ENCODE peak calls at places on chromosomes 12 and 14, in six cellular contexts. Z is breast epithelium; G is uterus; X is aorta; A is heart left ventricle; I is effector memory CD4-positive, alpha-beta T cell. U is an unnamed sample.
A peak's percentile ranks its signal among the peaks of the same experiment; 100 is the strongest.

GRCh38 chr12:68175566-68176033 is 16.1 kb upstream of the IFNG start:
- DNase-seq in A (no peak), I (peak; percentile 49), X (no peak), Z (no peak), G (no peak), U (no peak)

GRCh38 chr14:74988131-74988530 is 14.6 kb upstream of the EIF2B2 start:
- DNase-seq in Z (no peak), G (no peak), I (no peak), X (no peak), A (no peak), U (no peak)

GRCh38 chr12:121792607-121793500 is 634 bp downstream of the RHOF start:
- DNase-seq in Z (no peak), I (no peak), X (peak; percentile 67), A (peak; percentile 62), G (no peak), U (no peak)

GRCh38 chr12:127162902-127163301 is 1104.1 kb upstream of the TMEM132C start:
- DNase-seq in I (no peak), G (no peak), Z (no peak), A (no peak), X (no peak), U (no peak)

GRCh38 chr12:52496054-52496453 is 3.0 kb upstream of the KRT6A start:
- DNase-seq in Z (no peak), G (no peak), A (no peak), X (no peak), I (no peak), U (no peak)

GRCh38 chr12:18750087-18750486 is 12.2 kb downstream of the CAPZA3 start:
- DNase-seq in Z (no peak), I (no peak), A (no peak), X (no peak), G (no peak), U (no peak)

GRCh38 chr12:26891704-26892103 is 46.1 kb downstream of the INTS13 start:
- DNase-seq in G (no peak), A (no peak), X (no peak), I (no peak), Z (no peak), U (no peak)

GRCh38 chr12:132559652-132560420 is 50.5 kb downstream of the LRCOL1 start:
- DNase-seq in I (no peak), X (no peak), A (no peak), G (no peak), Z (no peak), U (no peak)

GRCh38 chr14:50795127-50795526 is 35.8 kb downstream of the NIN start:
- DNase-seq in I (no peak), G (no peak), Z (no peak), A (no peak), X (no peak), U (no peak)
- H3K4me1 ChIP-seq in I (peaks cover 7% of the 10 kb centered on the region), G (no peaks in the 10 kb centered on the region), Z (no peaks in the 10 kb centered on the region), A (peaks cover 6% of the 10 kb centered on the region), X (no peaks in the 10 kb centered on the region), U (no peaks in the 10 kb centered on the region)

GRCh38 chr14:64518229-64518628 is 13.7 kb downstream of the ZBTB1 start:
- DNase-seq in X (no peak), G (no peak), Z (no peak), I (no peak), A (no peak), U (no peak)
- H3K27ac ChIP-seq in X (no peak overlapping the region), G (no peak overlapping the region), Z (no peak overlapping the region), I (no peak overlapping the region), A (no peak overlapping the region), U (no peak overlapping the region)

DNA sequence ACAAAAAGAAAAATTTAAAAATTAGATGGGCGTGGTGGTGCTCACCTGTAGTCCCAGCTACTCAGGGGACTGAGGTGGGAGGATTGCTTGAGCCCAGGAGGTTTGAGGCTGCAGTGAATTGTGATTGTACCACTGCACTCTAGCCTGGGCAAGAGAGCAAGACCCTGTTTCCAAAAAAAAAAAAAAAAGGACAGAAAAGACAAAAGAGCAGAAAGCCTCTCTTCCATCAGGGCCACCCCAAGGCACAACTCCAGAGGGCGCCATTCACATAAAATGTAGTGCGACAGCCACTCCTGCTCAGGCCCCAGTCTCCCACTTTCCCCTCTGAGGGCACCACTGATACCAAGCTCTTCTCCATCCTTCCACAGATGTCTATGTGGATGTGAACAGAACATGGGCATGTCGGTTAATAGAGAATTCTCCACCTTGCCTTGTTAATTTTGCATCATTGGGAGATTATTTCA is 41.8 kb downstream of the DGLUCY start:
- DNase-seq in I (no peak), G (no peak), Z (no peak), X (no peak), A (no peak), U (no peak)
- H3K4me1 ChIP-seq in I (no peaks in the 10 kb centered on the region), G (no peaks in the 10 kb centered on the region), Z (peaks cover 4% of the 10 kb centered on the region), X (no peaks in the 10 kb centered on the region), A (peaks cover 23% of the 10 kb centered on the region), U (peaks cover 3% of the 10 kb centered on the region)

GRCh38 chr12:118145113-118145797 is 9.3 kb downstream of the PEBP1 start:
- DNase-seq in G (no peak), I (no peak), Z (no peak), A (no peak), X (no peak), U (no peak)
- H3K27ac ChIP-seq in G (no peak overlapping the region), I (no peak overlapping the region), Z (no peak overlapping the region), A (no peak overlapping the region), X (no peak overlapping the region), U (no peak overlapping the region)

GRCh38 chr12:76555226-76555767 is 4.3 kb downstream of the OSBPL8 start:
- DNase-seq in Z (no peak), A (no peak), G (no peak), I (no peak), X (no peak), U (no peak)
- H3K4me1 ChIP-seq in Z (no peaks in the 10 kb centered on the region), A (peaks cover 60% of the 10 kb centered on the region), G (peaks cover 7% of the 10 kb centered on the region), I (peaks cover 18% of the 10 kb centered on the region), X (no peaks in the 10 kb centered on the region), U (no peaks in the 10 kb centered on the region)

DNA sequence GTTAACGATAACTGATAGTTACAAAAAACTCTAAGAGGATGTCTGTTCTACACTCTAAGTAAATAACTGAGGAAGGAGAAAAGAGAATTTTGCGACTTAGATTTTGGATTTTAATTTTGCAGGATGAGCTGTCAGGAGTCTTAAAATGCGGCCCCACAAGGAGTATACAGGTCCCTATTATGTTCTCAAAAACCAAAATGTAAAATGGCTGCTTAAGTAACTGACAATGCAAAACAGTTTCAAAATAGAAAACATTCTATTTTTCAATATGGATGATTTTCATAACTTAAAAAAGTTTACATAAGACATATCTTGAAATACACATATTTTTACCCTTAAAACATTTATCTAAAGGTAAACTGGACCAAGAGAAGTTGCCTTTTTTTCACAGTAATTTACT is 2.6 kb downstream of the CD69 start:
- DNase-seq in A (no peak), X (no peak), G (no peak), I (no peak), Z (no peak), U (no peak)
- H3K27ac ChIP-seq in A (peak overlapping the region; percentile 90), X (no peak overlapping the region), G (no peak overlapping the region), I (peak overlapping the region; percentile 98), Z (no peak overlapping the region), U (no peak overlapping the region)

GRCh38 chr14:95254356-95254755 is 65.4 kb downstream of the CLMN start:
- DNase-seq in G (no peak), X (no peak), Z (no peak), I (no peak), A (no peak), U (no peak)

GRCh38 chr14:95252219-95252618 is 67.5 kb downstream of the CLMN start:
- DNase-seq in I (no peak), X (no peak), A (no peak), Z (no peak), G (no peak), U (no peak)

GRCh38 chr14:95255013-95255412 is 64.7 kb downstream of the CLMN start:
- DNase-seq in A (no peak), Z (no peak), X (no peak), I (no peak), G (no peak), U (no peak)

GRCh38 chr14:95250936-95251335 is 68.8 kb downstream of the CLMN start:
- DNase-seq in G (no peak), X (no peak), I (no peak), A (no peak), Z (no peak), U (no peak)

DNA sequence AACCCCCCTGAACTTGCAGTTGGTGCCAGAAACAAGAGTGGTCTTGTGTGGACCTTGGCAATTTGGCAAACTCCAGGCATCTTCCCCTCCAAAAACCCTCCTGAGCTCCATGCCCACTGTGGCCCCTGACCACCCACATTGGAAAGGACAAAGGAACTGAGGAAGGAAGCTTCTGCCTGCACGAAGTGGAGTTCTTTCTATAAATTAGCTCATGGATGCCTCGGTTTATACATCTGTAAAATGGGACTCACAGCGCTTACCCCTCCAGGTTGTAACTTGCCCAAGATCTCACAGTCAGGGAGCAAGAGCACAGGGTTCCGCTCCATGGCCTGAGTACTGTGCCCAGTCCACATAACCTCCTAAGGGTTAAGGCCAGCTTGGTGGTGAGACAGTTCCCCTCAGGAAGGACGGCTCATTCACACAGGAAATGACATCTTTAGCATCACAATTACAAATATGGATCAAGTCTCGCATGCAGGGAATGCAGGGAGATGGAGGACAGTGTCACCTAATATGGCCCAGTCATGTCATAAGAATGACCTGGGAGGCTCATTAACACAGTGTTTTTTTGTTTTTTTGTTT is 66.6 kb downstream of the CLMN start:
- DNase-seq in G (no peak), X (no peak), I (no peak), Z (no peak), A (no peak), U (no peak)
- H3K4me1 ChIP-seq in G (no peaks in the 10 kb centered on the region), X (no peaks in the 10 kb centered on the region), I (no peaks in the 10 kb centered on the region), Z (peaks cover 7% of the 10 kb centered on the region), A (peaks cover 44% of the 10 kb centered on the region), U (no peaks in the 10 kb centered on the region)

GRCh38 chr14:68891851-68892660 is 87.0 kb downstream of the ACTN1 start:
- DNase-seq in G (no peak), Z (peak; percentile 43), X (no peak), A (no peak), I (no peak), U (no peak)
- H3K27ac ChIP-seq in G (no peak overlapping the region), Z (no peak overlapping the region), X (peak overlapping the region; percentile 90), A (no peak overlapping the region), I (no peak overlapping the region), U (peak overlapping the region; percentile 100)

GRCh38 chr12:108857158-108857407 is 300 bp downstream of the SSH1 start:
- DNase-seq in A (no peak), Z (no peak), G (no peak), I (no peak), X (no peak), U (peak; percentile 29)
- H3K4me1 ChIP-seq in A (peaks cover 67% of the 10 kb centered on the region), Z (peaks cover 8% of the 10 kb centered on the region), G (peaks cover 10% of the 10 kb centered on the region), I (peaks cover 24% of the 10 kb centered on the region), X (peaks cover 3% of the 10 kb centered on the region), U (no peaks in the 10 kb centered on the region)

U was measured in tibial artery.